ENCODE peak calls at places on chromosomes 12 and 14, in four cellular contexts. One of them, this sample, is unnamed.

GRCh38 chr12:57657744-57658143 is 24.7 kb upstream of the B4GALNT1 start:
- DNase-seq in body of pancreas: peak
- DNase-seq in lung: peak
- DNase-seq in CD4-positive, alpha-beta memory T cell: no peak
- DNase-seq in this sample: no peak

GRCh38 chr14:88384653-88385205 is 728 bp upstream of the SPATA7 start:
- DNase-seq in body of pancreas: no peak
- DNase-seq in lung: no peak
- DNase-seq in CD4-positive, alpha-beta memory T cell: no peak
- DNase-seq in this sample: no peak

GRCh38 chr12:107079172-107080011 is 14.0 kb downstream of the CRY1 start:
- DNase-seq in body of pancreas: no peak
- DNase-seq in lung: no peak
- DNase-seq in CD4-positive, alpha-beta memory T cell: peak
- DNase-seq in this sample: peak

GRCh38 chr12:53596920-53597363 is 29.2 kb downstream of the ATF7 start:
- DNase-seq in body of pancreas: no peak
- DNase-seq in lung: no peak
- DNase-seq in CD4-positive, alpha-beta memory T cell: no peak
- DNase-seq in this sample: no peak

GRCh38 chr12:88944403-88944802 is 364.1 kb upstream of the KITLG start:
- DNase-seq in body of pancreas: no peak
- DNase-seq in lung: no peak
- DNase-seq in CD4-positive, alpha-beta memory T cell: no peak
- DNase-seq in this sample: no peak

GRCh38 chr12:85633491-85633890 is 202.7 kb downstream of the RASSF9 start:
- DNase-seq in body of pancreas: no peak
- DNase-seq in lung: no peak
- DNase-seq in CD4-positive, alpha-beta memory T cell: no peak
- DNase-seq in this sample: no peak

GRCh38 chr14:78700236-78700635 is 530.1 kb downstream of the NRXN3 start:
- DNase-seq in body of pancreas: no peak
- DNase-seq in lung: no peak
- DNase-seq in CD4-positive, alpha-beta memory T cell: no peak
- DNase-seq in this sample: no peak

GRCh38 chr14:69002069-69002468 is 23.0 kb upstream of the ACTN1 start:
- DNase-seq in body of pancreas: peak
- DNase-seq in lung: no peak
- DNase-seq in CD4-positive, alpha-beta memory T cell: no peak
- DNase-seq in this sample: peak

GRCh38 chr12:108267449-108267848 is 71.7 kb downstream of the CMKLR1 start:
- DNase-seq in body of pancreas: no peak
- DNase-seq in lung: no peak
- DNase-seq in CD4-positive, alpha-beta memory T cell: no peak
- DNase-seq in this sample: no peak

GRCh38 chr14:60133487-60133886 is 31.7 kb downstream of the DHRS7 start:
- DNase-seq in body of pancreas: no peak
- DNase-seq in lung: no peak
- DNase-seq in CD4-positive, alpha-beta memory T cell: no peak
- DNase-seq in this sample: no peak

GRCh38 chr12:109714141-109714912 is 702 bp downstream of the FAM222A start:
- DNase-seq in body of pancreas: peak
- DNase-seq in lung: peak
- DNase-seq in CD4-positive, alpha-beta memory T cell: peak
- DNase-seq in this sample: peak

GRCh38 chr14:60064491-60065072 is 27.1 kb upstream of the PCNX4 start:
- DNase-seq in body of pancreas: no peak
- DNase-seq in lung: no peak
- DNase-seq in CD4-positive, alpha-beta memory T cell: peak
- DNase-seq in this sample: peak

GRCh38 chr12:94151577-94151976 is 3.2 kb downstream of the PLXNC1 start:
- DNase-seq in body of pancreas: peak
- DNase-seq in lung: no peak
- DNase-seq in CD4-positive, alpha-beta memory T cell: no peak
- DNase-seq in this sample: no peak

GRCh38 chr14:64726585-64726890 is 22.3 kb downstream of the PLEKHG3 start:
- DNase-seq in body of pancreas: peak
- DNase-seq in lung: no peak
- DNase-seq in CD4-positive, alpha-beta memory T cell: no peak
- DNase-seq in this sample: no peak

GRCh38 chr14:37056473-37056872 is 115.9 kb downstream of the SLC25A21 start:
- DNase-seq in body of pancreas: no peak
- DNase-seq in lung: no peak
- DNase-seq in CD4-positive, alpha-beta memory T cell: no peak
- DNase-seq in this sample: no peak

GRCh38 chr14:79476133-79476532 is 735.2 kb downstream of the DIO2 start:
- DNase-seq in body of pancreas: no peak
- DNase-seq in lung: no peak
- DNase-seq in CD4-positive, alpha-beta memory T cell: no peak
- DNase-seq in this sample: no peak

GRCh38 chr12:109656681-109657262 is 56.9 kb upstream of the FAM222A start:
- DNase-seq in body of pancreas: no peak
- DNase-seq in lung: no peak
- DNase-seq in CD4-positive, alpha-beta memory T cell: no peak
- DNase-seq in this sample: no peak

GRCh38 chr12:48903982-48904411 is 21.3 kb downstream of the FKBP11 start:
- DNase-seq in body of pancreas: peak
- DNase-seq in lung: peak
- DNase-seq in CD4-positive, alpha-beta memory T cell: peak
- DNase-seq in this sample: peak

GRCh38 chr12:132438139-132438700 is 51.7 kb upstream of the FBRSL1 start:
- DNase-seq in body of pancreas: no peak
- DNase-seq in lung: no peak
- DNase-seq in CD4-positive, alpha-beta memory T cell: no peak
- DNase-seq in this sample: no peak

GRCh38 chr12:27333311-27334009 is 824 bp downstream of the BMAL2 start:
- DNase-seq in body of pancreas: peak
- DNase-seq in lung: no peak
- DNase-seq in CD4-positive, alpha-beta memory T cell: peak
- DNase-seq in this sample: peak

GRCh38 chr14:33660248-33660647 is 290.6 kb downstream of the EGLN3 start:
- DNase-seq in body of pancreas: no peak
- DNase-seq in lung: no peak
- DNase-seq in CD4-positive, alpha-beta memory T cell: no peak
- DNase-seq in this sample: no peak

GRCh38 chr12:87303396-87304012 is 725.7 kb downstream of the C12orf50 start:
- DNase-seq in body of pancreas: no peak
- DNase-seq in lung: no peak
- DNase-seq in CD4-positive, alpha-beta memory T cell: no peak
- DNase-seq in this sample: no peak

GRCh38 chr12:80321653-80322052 is 122.4 kb upstream of the PTPRQ start:
- DNase-seq in body of pancreas: no peak
- DNase-seq in lung: no peak
- DNase-seq in CD4-positive, alpha-beta memory T cell: no peak
- DNase-seq in this sample: no peak

GRCh38 chr12:26346748-26347147 is 151.4 kb downstream of the SSPN start:
- DNase-seq in body of pancreas: no peak
- DNase-seq in lung: no peak
- DNase-seq in CD4-positive, alpha-beta memory T cell: no peak
- DNase-seq in this sample: no peak

GRCh38 chr12:117188961-117189724 is 1.1 kb downstream of the FBXO21 start:
- DNase-seq in body of pancreas: peak
- DNase-seq in lung: no peak
- DNase-seq in CD4-positive, alpha-beta memory T cell: no peak
- DNase-seq in this sample: no peak

GRCh38 chr14:93944348-93945069 is 17.4 kb downstream of the FAM181A start:
- DNase-seq in body of pancreas: no peak
- DNase-seq in lung: no peak
- DNase-seq in CD4-positive, alpha-beta memory T cell: no peak
- DNase-seq in this sample: no peak

GRCh38 chr12:46246021-46246700 is 22.7 kb downstream of the SLC38A1 start:
- DNase-seq in body of pancreas: no peak
- DNase-seq in lung: no peak
- DNase-seq in CD4-positive, alpha-beta memory T cell: no peak
- DNase-seq in this sample: peak

GRCh38 chr12:572532-572899 is 90.7 kb downstream of the NINJ2 start:
- DNase-seq in body of pancreas: no peak
- DNase-seq in lung: no peak
- DNase-seq in CD4-positive, alpha-beta memory T cell: no peak
- DNase-seq in this sample: peak

GRCh38 chr12:67318786-67319185 is 49.6 kb downstream of the CAND1 start:
- DNase-seq in body of pancreas: no peak
- DNase-seq in lung: no peak
- DNase-seq in CD4-positive, alpha-beta memory T cell: no peak
- DNase-seq in this sample: no peak

GRCh38 chr12:87439990-87440827 is 589.0 kb downstream of the C12orf50 start:
- DNase-seq in body of pancreas: peak
- DNase-seq in lung: no peak
- DNase-seq in CD4-positive, alpha-beta memory T cell: no peak
- DNase-seq in this sample: no peak

GRCh38 chr12:89225401-89225800 is 126.9 kb downstream of the DUSP6 start:
- DNase-seq in body of pancreas: no peak
- DNase-seq in lung: peak
- DNase-seq in CD4-positive, alpha-beta memory T cell: peak
- DNase-seq in this sample: peak

DNA sequence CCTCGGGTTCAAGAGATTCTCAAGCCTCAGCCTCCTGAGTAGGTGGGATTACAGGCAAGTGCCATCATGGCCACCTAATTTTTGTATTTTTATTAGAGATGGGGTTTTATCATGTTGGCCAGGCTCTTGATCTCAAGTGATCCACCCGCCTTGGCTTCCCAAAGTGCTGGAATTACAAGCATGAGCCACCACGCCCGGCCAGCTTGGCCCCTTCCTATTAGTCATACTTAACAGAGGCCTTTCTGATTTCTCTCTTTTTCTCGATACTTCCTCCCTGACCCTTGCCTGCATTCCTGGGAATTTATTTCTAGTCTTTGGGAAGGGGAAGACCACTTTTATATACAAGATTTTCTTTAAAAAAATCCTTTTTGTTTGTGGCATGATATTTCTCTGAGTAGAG is 31.8 kb downstream of the KLRD1 start:
- DNase-seq in body of pancreas: no peak
- DNase-seq in lung: no peak
- DNase-seq in CD4-positive, alpha-beta memory T cell: no peak
- DNase-seq in this sample: no peak
- H3K27ac ChIP-seq in body of pancreas: no peak
- H3K27ac ChIP-seq in lung: no peak
- H3K27ac ChIP-seq in CD4-positive, alpha-beta memory T cell: no peak
- H3K27ac ChIP-seq in this sample: no peak

GRCh38 chr12:12882288-12882687 is 9.1 kb upstream of the GPRC5A start:
- DNase-seq in body of pancreas: no peak
- DNase-seq in lung: no peak
- DNase-seq in CD4-positive, alpha-beta memory T cell: no peak
- DNase-seq in this sample: no peak

GRCh38 chr12:12883369-12884001 is 7.9 kb upstream of the GPRC5A start:
- DNase-seq in body of pancreas: no peak
- DNase-seq in lung: peak
- DNase-seq in CD4-positive, alpha-beta memory T cell: no peak
- DNase-seq in this sample: no peak

GRCh38 chr12:12887471-12887870 is 3.9 kb upstream of the GPRC5A start:
- DNase-seq in body of pancreas: no peak
- DNase-seq in lung: no peak
- DNase-seq in CD4-positive, alpha-beta memory T cell: no peak
- DNase-seq in this sample: no peak

GRCh38 chr12:12881495-12881894 is 9.9 kb upstream of the GPRC5A start:
- DNase-seq in body of pancreas: no peak
- DNase-seq in lung: no peak
- DNase-seq in CD4-positive, alpha-beta memory T cell: no peak
- DNase-seq in this sample: no peak

DNA sequence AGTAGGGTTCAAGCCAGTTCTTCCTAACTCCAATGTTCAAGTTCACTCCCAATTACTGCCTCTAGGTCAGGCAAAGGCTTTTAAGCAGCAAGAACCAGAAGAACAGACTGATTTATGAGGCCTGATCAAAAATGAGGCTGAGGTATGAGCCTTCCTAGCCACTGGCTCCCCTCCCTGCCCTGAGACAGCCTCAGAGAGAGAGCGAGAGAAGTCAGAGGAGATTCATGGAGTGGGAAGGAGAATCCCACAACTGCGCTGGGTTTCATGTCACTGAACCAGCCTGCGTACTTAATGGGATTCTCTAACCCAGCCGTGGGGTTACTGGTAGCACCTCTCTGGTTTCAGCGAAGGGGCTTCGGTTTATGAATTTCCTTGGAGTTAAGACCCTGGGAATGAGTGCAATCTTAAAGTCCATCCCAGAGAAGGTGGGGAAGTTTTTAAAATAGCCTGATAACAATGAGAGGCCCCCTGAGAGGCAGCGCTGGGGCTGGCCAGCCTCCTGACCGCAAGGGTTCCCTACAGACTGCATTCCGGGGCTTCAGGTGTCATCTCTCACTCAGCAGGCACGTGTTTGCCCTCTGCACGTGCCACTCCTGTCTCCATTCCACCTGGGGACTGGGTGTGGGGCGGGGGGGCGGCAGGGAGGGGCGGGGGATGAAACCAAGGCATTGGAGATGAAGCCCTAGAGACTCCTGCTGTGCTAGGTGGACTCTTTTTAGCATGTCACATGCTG is 6.1 kb upstream of the GPRC5A start:
- DNase-seq in body of pancreas: no peak
- DNase-seq in lung: no peak
- DNase-seq in CD4-positive, alpha-beta memory T cell: no peak
- DNase-seq in this sample: no peak
- H3K27ac ChIP-seq in body of pancreas: no peak
- H3K27ac ChIP-seq in lung: no peak
- H3K27ac ChIP-seq in CD4-positive, alpha-beta memory T cell: no peak
- H3K27ac ChIP-seq in this sample: no peak

GRCh38 chr14:23095196-23096108 is at the start of gene C14orf119:
- DNase-seq in body of pancreas: peak
- DNase-seq in lung: peak
- DNase-seq in CD4-positive, alpha-beta memory T cell: peak
- DNase-seq in this sample: peak

GRCh38 chr14:23094666-23095195 is at the start of gene ACIN1:
- DNase-seq in body of pancreas: peak
- DNase-seq in lung: peak
- DNase-seq in CD4-positive, alpha-beta memory T cell: no peak
- DNase-seq in this sample: peak

GRCh38 chr14:23093993-23094665 is 807 bp downstream of the ACIN1 start:
- DNase-seq in body of pancreas: no peak
- DNase-seq in lung: no peak
- DNase-seq in CD4-positive, alpha-beta memory T cell: no peak
- DNase-seq in this sample: no peak

GRCh38 chr14:23093104-23093503 is 1.8 kb downstream of the ACIN1 start:
- DNase-seq in body of pancreas: no peak
- DNase-seq in lung: no peak
- DNase-seq in CD4-positive, alpha-beta memory T cell: no peak
- DNase-seq in this sample: no peak

GRCh38 chr14:23093526-23093925 is 1.4 kb downstream of the ACIN1 start:
- DNase-seq in body of pancreas: no peak
- DNase-seq in lung: no peak
- DNase-seq in CD4-positive, alpha-beta memory T cell: no peak
- DNase-seq in this sample: no peak
- H3K27ac ChIP-seq in body of pancreas: no peak
- H3K27ac ChIP-seq in lung: no peak
- H3K27ac ChIP-seq in CD4-positive, alpha-beta memory T cell: peak
- H3K27ac ChIP-seq in this sample: no peak

DNA sequence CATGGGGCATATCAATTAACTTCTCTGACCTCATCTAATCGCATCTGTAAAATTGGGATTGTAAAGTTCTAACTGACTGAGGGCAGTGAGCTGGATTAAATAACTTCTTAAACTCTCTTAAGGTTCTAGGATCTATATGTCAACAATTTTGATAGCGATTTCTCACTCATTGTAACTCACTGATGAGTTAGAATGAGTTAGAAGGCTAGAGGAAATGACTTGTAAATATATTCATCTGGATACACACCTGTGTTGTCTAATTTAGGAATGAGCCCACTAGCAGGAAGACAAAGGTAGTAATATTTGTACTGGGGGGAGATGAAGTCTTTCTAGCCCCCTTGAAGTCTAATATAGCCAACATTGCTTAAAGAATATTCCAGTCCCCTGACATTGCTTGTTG is 46.3 kb upstream of the CERS5 start:
- DNase-seq in body of pancreas: no peak
- DNase-seq in lung: no peak
- DNase-seq in CD4-positive, alpha-beta memory T cell: no peak
- DNase-seq in this sample: no peak
- H3K27ac ChIP-seq in body of pancreas: no peak
- H3K27ac ChIP-seq in lung: no peak
- H3K27ac ChIP-seq in CD4-positive, alpha-beta memory T cell: no peak
- H3K27ac ChIP-seq in this sample: peak